ENCODE peak calls at places on chromosomes 2 and 18, in four cellular contexts. One of them, this sample, is unnamed.

GRCh38 chr2:23404426-23404825 is 19.4 kb downstream of the KLHL29 start:
- DNase-seq in A549: peak
- DNase-seq in K562: no peak
- DNase-seq in H1: no peak
- DNase-seq in this sample: peak

GRCh38 chr2:170847716-170848115 is 31.0 kb downstream of the GAD1 start:
- DNase-seq in A549: no peak
- DNase-seq in K562: no peak
- DNase-seq in H1: no peak
- DNase-seq in this sample: no peak

GRCh38 chr2:161992526-161992925 is 81.5 kb downstream of the DPP4 start:
- DNase-seq in A549: no peak
- DNase-seq in K562: no peak
- DNase-seq in H1: no peak
- DNase-seq in this sample: no peak

GRCh38 chr2:168583064-168583709 is 127.1 kb downstream of the CERS6 start:
- DNase-seq in A549: no peak
- DNase-seq in K562: no peak
- DNase-seq in H1: no peak
- DNase-seq in this sample: no peak

GRCh38 chr2:43579275-43579981 is 16.4 kb downstream of the THADA start:
- DNase-seq in A549: no peak
- DNase-seq in K562: no peak
- DNase-seq in H1: no peak
- DNase-seq in this sample: no peak

GRCh38 chr2:241770185-241770935 is 6.3 kb upstream of the GAL3ST2 start:
- DNase-seq in A549: no peak
- DNase-seq in K562: no peak
- DNase-seq in H1: peak
- DNase-seq in this sample: peak

GRCh38 chr2:159968282-159968900 is 94.0 kb downstream of the PLA2R1 start:
- DNase-seq in A549: peak
- DNase-seq in K562: peak
- DNase-seq in H1: no peak
- DNase-seq in this sample: peak

GRCh38 chr2:51920509-51920908 is 888.6 kb upstream of the NRXN1 start:
- DNase-seq in A549: no peak
- DNase-seq in K562: no peak
- DNase-seq in H1: no peak
- DNase-seq in this sample: no peak

GRCh38 chr2:64453710-64454315 is at the start of gene LGALSL:
- DNase-seq in A549: peak
- DNase-seq in K562: no peak
- DNase-seq in H1: peak
- DNase-seq in this sample: peak

GRCh38 chr18:3538456-3538855 is 88.5 kb downstream of the TGIF1 start:
- DNase-seq in A549: no peak
- DNase-seq in K562: no peak
- DNase-seq in H1: no peak
- DNase-seq in this sample: no peak

GRCh38 chr2:212265777-212266176 is 272.8 kb downstream of the ERBB4 start:
- DNase-seq in A549: no peak
- DNase-seq in K562: no peak
- DNase-seq in H1: no peak
- DNase-seq in this sample: no peak

GRCh38 chr2:69946351-69947077 is 14.9 kb downstream of the ASPRV1 start:
- DNase-seq in A549: peak
- DNase-seq in K562: peak
- DNase-seq in H1: no peak
- DNase-seq in this sample: peak

GRCh38 chr2:7951001-7951400 is 730.9 kb upstream of the ID2 start:
- DNase-seq in A549: no peak
- DNase-seq in K562: no peak
- DNase-seq in H1: no peak
- DNase-seq in this sample: no peak

GRCh38 chr18:812673-813404 is 797 bp upstream of the YES1 start:
- DNase-seq in A549: peak
- DNase-seq in K562: peak
- DNase-seq in H1: peak
- DNase-seq in this sample: peak

GRCh38 chr2:45379399-45380087 is 231.5 kb downstream of the SRBD1 start:
- DNase-seq in A549: no peak
- DNase-seq in K562: no peak
- DNase-seq in H1: no peak
- DNase-seq in this sample: no peak

GRCh38 chr2:215621389-215621788 is 185.5 kb upstream of the FN1 start:
- DNase-seq in A549: no peak
- DNase-seq in K562: no peak
- DNase-seq in H1: no peak
- DNase-seq in this sample: no peak

GRCh38 chr2:215624423-215624829 is 188.6 kb upstream of the FN1 start:
- DNase-seq in A549: no peak
- DNase-seq in K562: no peak
- DNase-seq in H1: no peak
- DNase-seq in this sample: peak

GRCh38 chr2:215620528-215620927 is 184.7 kb upstream of the FN1 start:
- DNase-seq in A549: no peak
- DNase-seq in K562: no peak
- DNase-seq in H1: no peak
- DNase-seq in this sample: no peak

GRCh38 chr2:215625207-215625606 is 189.3 kb upstream of the FN1 start:
- DNase-seq in A549: no peak
- DNase-seq in K562: no peak
- DNase-seq in H1: no peak
- DNase-seq in this sample: no peak

GRCh38 chr2:215622836-215623235 is 187.0 kb upstream of the FN1 start:
- DNase-seq in A549: no peak
- DNase-seq in K562: no peak
- DNase-seq in H1: no peak
- DNase-seq in this sample: no peak
- TF ChIP-seq RNF2 in A549: no peak
- TF ChIP-seq RNF2 in K562: no peak
- TF ChIP-seq RNF2 in H1: no peak
- TF ChIP-seq RNF2 in this sample: no peak

DNA sequence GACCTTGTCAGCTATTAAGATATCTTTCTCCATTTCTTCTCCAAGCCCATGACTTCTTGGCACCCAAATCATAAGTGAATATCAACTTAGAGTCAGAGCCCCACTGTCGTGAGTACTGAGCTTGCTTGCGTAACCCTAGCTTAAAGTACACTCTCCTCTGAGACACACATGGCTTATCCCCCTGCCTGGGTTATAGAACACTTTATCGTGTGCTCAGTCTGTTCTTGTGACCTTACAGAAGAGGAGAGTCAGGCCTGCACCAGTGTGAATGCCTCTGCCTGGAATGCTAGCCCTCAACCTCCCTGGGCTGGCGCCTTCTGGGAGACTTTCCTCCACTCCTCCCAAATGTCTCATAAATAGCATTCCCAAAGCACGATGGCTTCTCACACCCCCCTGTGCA is 79.3 kb downstream of the CEP192 start:
- DNase-seq in A549: no peak
- DNase-seq in K562: no peak
- DNase-seq in H1: no peak
- DNase-seq in this sample: peak
- TF ChIP-seq PHF8 in A549: no peak
- TF ChIP-seq PHF8 in K562: no peak
- TF ChIP-seq PHF8 in H1: no peak
- TF ChIP-seq PHF8 in this sample: no peak

GRCh38 chr2:153393518-153393917 is 85.0 kb downstream of the RPRM start:
- DNase-seq in A549: no peak
- DNase-seq in K562: no peak
- DNase-seq in H1: no peak
- DNase-seq in this sample: no peak
- TF ChIP-seq RNF2 in A549: no peak
- TF ChIP-seq RNF2 in K562: no peak
- TF ChIP-seq RNF2 in H1: no peak
- TF ChIP-seq RNF2 in this sample: no peak

GRCh38 chr2:134120160-134120717 is 133.6 kb upstream of the MGAT5 start:
- DNase-seq in A549: no peak
- DNase-seq in K562: no peak
- DNase-seq in H1: peak
- DNase-seq in this sample: no peak
- TF ChIP-seq PHF8 in A549: peak
- TF ChIP-seq PHF8 in K562: peak
- TF ChIP-seq PHF8 in H1: peak
- TF ChIP-seq PHF8 in this sample: no peak

GRCh38 chr2:9654429-9655100 is 23.8 kb upstream of the YWHAQ start:
- DNase-seq in A549: no peak
- DNase-seq in K562: no peak
- DNase-seq in H1: no peak
- DNase-seq in this sample: no peak
- TF ChIP-seq RNF2 in A549: no peak
- TF ChIP-seq RNF2 in K562: no peak
- TF ChIP-seq RNF2 in H1: no peak
- TF ChIP-seq RNF2 in this sample: no peak

DNA sequence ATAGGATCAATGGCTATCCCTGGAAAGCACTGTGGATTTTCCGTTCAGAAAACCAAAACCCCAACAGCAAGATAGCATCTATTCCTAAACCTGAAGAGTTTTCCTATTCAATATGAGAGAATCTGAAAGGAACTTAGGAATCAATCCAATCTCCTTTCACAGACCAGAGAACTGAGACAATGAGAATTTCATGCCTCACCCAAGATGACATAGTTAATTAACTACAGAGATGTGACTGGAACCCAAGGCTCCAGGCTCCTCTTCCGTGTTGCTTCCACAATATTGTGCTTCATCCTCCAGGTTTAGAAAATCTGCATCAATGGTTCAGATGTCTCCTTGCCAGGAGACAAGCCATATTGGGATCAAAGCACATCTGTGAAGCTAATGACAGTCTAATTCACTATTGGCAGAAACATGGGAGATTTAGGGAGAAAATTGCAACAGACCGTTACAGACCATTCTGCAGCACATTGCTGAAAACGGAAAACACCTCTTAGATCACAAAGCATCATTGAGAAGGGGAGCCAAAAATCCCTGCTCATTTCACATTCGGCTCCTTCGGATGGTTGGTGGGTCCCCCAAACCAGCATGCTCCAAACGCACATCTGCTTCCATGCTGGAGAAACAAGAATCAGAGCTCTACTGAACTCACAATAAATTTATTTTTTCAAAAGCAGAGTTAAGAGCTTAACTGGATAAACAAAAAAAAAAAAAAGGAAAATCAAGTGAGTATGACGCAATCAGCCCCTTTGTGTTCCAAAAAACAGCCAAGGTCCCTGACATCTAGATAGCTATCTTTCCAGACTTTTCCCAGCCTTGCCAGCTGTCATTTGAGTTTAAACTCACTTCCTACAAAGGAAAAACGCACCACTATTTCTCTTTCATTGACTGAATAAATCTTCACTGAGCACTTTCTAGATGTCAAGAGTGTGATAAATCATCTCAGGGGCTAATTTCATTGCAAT is 290.3 kb downstream of the C1D start:
- DNase-seq in A549: no peak
- DNase-seq in K562: no peak
- DNase-seq in H1: no peak
- DNase-seq in this sample: no peak
- TF ChIP-seq PHF8 in A549: no peak
- TF ChIP-seq PHF8 in K562: no peak
- TF ChIP-seq PHF8 in H1: no peak
- TF ChIP-seq PHF8 in this sample: no peak

This sample was measured in HepG2.